ENCODE peak calls at places on chromosomes 3 and 15, in six cellular contexts. C is RPMI8226; Y is kidney tubule cell; W is stimulated activated CD4-positive, alpha-beta T cell treated with anti-CD3 and anti-CD28 coated beads, Interleukin-1b, Interleukin-23, amount 100 ng/mL, for 1 hour; N is stimulated activated naive B cell treated with anti-CD40 and anti-IgM and Interleukin-4, amounts not matched to agents 10 μg/mL and 1 μg/mL and 100 μg/mL, for 72 hours; G is transverse colon. O is an unnamed sample.

GRCh38 chr3:192422321-192422997 is 304.9 kb downstream of the FGF12 start:
- DNase-seq in C (no peak), Y (peak; percentile 68), W (no peak), N (no peak), G (no peak), O (no peak)

GRCh38 chr3:64489361-64490044 is 198.3 kb downstream of the ADAMTS9 start:
- DNase-seq in C (no peak), Y (peak; percentile 86), W (no peak), N (no peak), G (peak; percentile 54), O (no peak)

GRCh38 chr15:71044006-71044405 is 71.3 kb upstream of the THSD4 start:
- DNase-seq in C (no peak), Y (peak; percentile 19), W (no peak), N (no peak), G (no peak), O (no peak)

GRCh38 chr3:129315386-129315991 is 36.8 kb downstream of the HMCES start:
- DNase-seq in C (peak; percentile 43), Y (peak; percentile 48), W (no peak), N (no peak), G (peak; percentile 44), O (no peak)

GRCh38 chr15:70231484-70231883 is 133.8 kb upstream of the TLE3 start:
- DNase-seq in C (no peak), Y (no peak), W (no peak), N (no peak), G (no peak), O (no peak)

GRCh38 chr15:94400521-94401290 is 169.3 kb downstream of the MCTP2 start:
- DNase-seq in C (no peak), Y (no peak), W (no peak), N (no peak), G (no peak), O (no peak)

GRCh38 chr15:89653578-89653977 is 1.7 kb downstream of the KIF7 start:
- DNase-seq in C (no peak), Y (no peak), W (no peak), N (no peak), G (no peak), O (no peak)

GRCh38 chr3:169323580-169324453 is 339.7 kb downstream of the MECOM start:
- DNase-seq in C (no peak), Y (peak; percentile 71), W (no peak), N (no peak), G (no peak), O (no peak)

GRCh38 chr15:79989682-79990081 is 18.7 kb upstream of the BCL2A1 start:
- DNase-seq in C (no peak), Y (no peak), W (no peak), N (no peak), G (no peak), O (no peak)

GRCh38 chr3:25872200-25872877 is 82.4 kb downstream of the OXSM start:
- DNase-seq in C (peak; percentile 17), Y (no peak), W (no peak), N (no peak), G (no peak), O (no peak)

GRCh38 chr15:69957175-69957574 is 140.5 kb downstream of the TLE3 start:
- DNase-seq in C (peak; percentile 44), Y (no peak), W (no peak), N (no peak), G (no peak), O (no peak)

GRCh38 chr3:14143826-14144225 is 19.0 kb downstream of the TMEM43 start:
- DNase-seq in C (no peak), Y (peak; percentile 92), W (no peak), N (no peak), G (peak; percentile 43), O (no peak)

GRCh38 chr3:122936335-122936734 is 91.2 kb downstream of the SEMA5B start:
- DNase-seq in C (no peak), Y (no peak), W (no peak), N (no peak), G (no peak), O (no peak)

GRCh38 chr15:66646308-66646707 is 55.7 kb upstream of the SMAD6 start:
- DNase-seq in C (no peak), Y (no peak), W (no peak), N (no peak), G (no peak), O (no peak)

GRCh38 chr3:156892701-156893100 is 66.5 kb downstream of the LEKR1 start:
- DNase-seq in C (no peak), Y (peak; percentile 75), W (no peak), N (no peak), G (no peak), O (no peak)

GRCh38 chr3:44762170-44762677 is 630 bp downstream of the KIF15 start:
- DNase-seq in C (peak; percentile 9), Y (peak; percentile 15), W (no peak), N (no peak), G (no peak), O (no peak)

GRCh38 chr15:77026501-77027110 is 31.7 kb downstream of the PSTPIP1 start:
- DNase-seq in C (no peak), Y (no peak), W (no peak), N (no peak), G (peak; percentile 3), O (no peak)

GRCh38 chr15:65912235-65912634 is 42.9 kb downstream of the RAB11A start:
- DNase-seq in C (no peak), Y (no peak), W (no peak), N (no peak), G (no peak), O (no peak)

GRCh38 chr15:40838756-40839155 is 5.1 kb upstream of the SPINT1 start:
- DNase-seq in C (no peak), Y (no peak), W (no peak), N (no peak), G (no peak), O (no peak)